ENCODE peak calls at places on chromosomes 12 and 14, in seven cellular contexts. N is PC-3; Y is CD8-positive, alpha-beta memory T cell; B is astrocyte of the cerebellum; E is astrocyte; K is CD4-positive, CD25-positive, alpha-beta regulatory T cell; W is cardiac fibroblast. I is an unnamed sample.

GRCh38 chr12:91382081-91382543 is 199.5 kb upstream of the DCN start:
- DNase-seq in N (peak; percentile 90), Y (peak; percentile 86), B (peak; percentile 66), E (peak; percentile 59), K (peak; percentile 67), W (peak; percentile 83), I (peak; percentile 90)

GRCh38 chr12:32223941-32224340 is 117.3 kb downstream of the BICD1 start:
- DNase-seq in N (no peak), Y (no peak), B (no peak), E (peak; percentile 61), K (no peak), W (no peak), I (no peak)

GRCh38 chr14:33432407-33433023 is 493.8 kb downstream of the NPAS3 start:
- DNase-seq in N (peak; percentile 71), Y (no peak), B (peak; percentile 42), E (peak; percentile 22), K (no peak), W (peak; percentile 61), I (peak; percentile 79)

GRCh38 chr12:111438501-111438900 is 32.8 kb downstream of the SH2B3 start:
- DNase-seq in N (peak; percentile 23), Y (peak; percentile 84), B (no peak), E (peak; percentile 68), K (no peak), W (peak; percentile 61), I (peak; percentile 67)

GRCh38 chr14:77268989-77269595 is 1.9 kb downstream of the NGB start:
- DNase-seq in N (no peak), Y (no peak), B (no peak), E (no peak), K (no peak), W (no peak), I (no peak)

GRCh38 chr12:118603610-118604361 is 227.4 kb downstream of the SUDS3 start:
- DNase-seq in N (no peak), Y (no peak), B (no peak), E (no peak), K (no peak), W (no peak), I (no peak)

GRCh38 chr14:102508774-102509743 is 517 bp downstream of the ANKRD9 start:
- DNase-seq in N (peak; percentile 32), Y (peak; percentile 69), B (no peak), E (no peak), K (peak; percentile 38), W (peak; percentile 70), I (peak; percentile 35)

GRCh38 chr14:52703664-52704063 is 3.3 kb upstream of the PSMC6 start:
- DNase-seq in N (no peak), Y (no peak), B (no peak), E (no peak), K (no peak), W (no peak), I (no peak)

GRCh38 chr14:66395300-66395699 is 90.9 kb upstream of the CCDC196 start:
- DNase-seq in N (peak; percentile 16), Y (no peak), B (no peak), E (no peak), K (no peak), W (no peak), I (no peak)

GRCh38 chr14:89303452-89304435 is 113.3 kb downstream of the FOXN3 start:
- DNase-seq in N (peak; percentile 64), Y (no peak), B (peak; percentile 41), E (peak; percentile 87), K (no peak), W (peak; percentile 90), I (peak; percentile 93)

GRCh38 chr14:22657861-22658260 is 13.7 kb upstream of the OR6J1 start:
- DNase-seq in N (peak; percentile 52), Y (no peak), B (peak; percentile 26), E (peak; percentile 48), K (no peak), W (peak; percentile 83), I (peak; percentile 90)

GRCh38 chr14:80269338-80269935 is 58.1 kb upstream of the DIO2 start:
- DNase-seq in N (peak; percentile 44), Y (no peak), B (no peak), E (peak; percentile 62), K (no peak), W (peak; percentile 71), I (peak; percentile 66)

GRCh38 chr12:23959826-23960225 is 10.4 kb upstream of the SOX5 start:
- DNase-seq in N (no peak), Y (no peak), B (no peak), E (no peak), K (no peak), W (no peak), I (no peak)

GRCh38 chr12:117640511-117640910 is 279.1 kb upstream of the NOS1 start:
- DNase-seq in N (no peak), Y (no peak), B (no peak), E (no peak), K (no peak), W (no peak), I (no peak)

GRCh38 chr12:86389949-86390348 is 133.8 kb upstream of the MGAT4C start:
- DNase-seq in N (peak; percentile 30), Y (no peak), B (peak; percentile 36), E (peak; percentile 59), K (no peak), W (peak; percentile 33), I (peak; percentile 67)

GRCh38 chr12:76762556-76762955 is 1.4 kb upstream of the ZDHHC17 start:
- DNase-seq in N (no peak), Y (no peak), B (no peak), E (no peak), K (no peak), W (no peak), I (no peak)

GRCh38 chr14:99573000-99573330 is 31.0 kb downstream of the CCDC85C start:
- DNase-seq in N (no peak), Y (no peak), B (no peak), E (no peak), K (no peak), W (no peak), I (no peak)

GRCh38 chr12:66117242-66117641 is 13.3 kb downstream of the LLPH start:
- DNase-seq in N (peak; percentile 32), Y (no peak), B (no peak), E (no peak), K (no peak), W (no peak), I (no peak)

DNA sequence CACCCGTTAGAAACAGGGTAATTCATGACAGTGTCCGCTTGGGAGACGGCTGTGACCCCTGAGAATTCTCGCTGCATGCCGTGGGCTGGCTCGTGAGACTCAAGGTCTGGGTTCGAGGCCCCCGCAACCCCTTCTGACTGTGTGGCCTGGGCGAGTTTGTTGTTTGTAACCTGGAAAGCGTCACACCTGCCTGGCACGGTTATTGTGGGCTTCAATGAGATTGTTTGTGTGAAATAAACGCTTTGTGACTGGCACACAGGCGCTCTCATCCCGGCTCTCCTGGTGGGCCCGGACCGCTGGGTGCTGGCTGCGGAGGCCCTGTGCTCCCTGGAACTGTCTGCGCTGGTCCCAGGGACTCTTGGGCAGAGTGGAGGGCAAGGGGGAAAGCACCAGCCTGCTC is 33.9 kb downstream of the MEG3 start:
- DNase-seq in N (no peak), Y (no peak), B (no peak), E (no peak), K (no peak), W (no peak), I (no peak)
- H3K4me3 ChIP-seq in N (no peak overlapping the region), Y (no peak overlapping the region), B (no peak overlapping the region), E (no peak overlapping the region), K (no peak overlapping the region), W (no peak overlapping the region), I (no peak overlapping the region)

DNA sequence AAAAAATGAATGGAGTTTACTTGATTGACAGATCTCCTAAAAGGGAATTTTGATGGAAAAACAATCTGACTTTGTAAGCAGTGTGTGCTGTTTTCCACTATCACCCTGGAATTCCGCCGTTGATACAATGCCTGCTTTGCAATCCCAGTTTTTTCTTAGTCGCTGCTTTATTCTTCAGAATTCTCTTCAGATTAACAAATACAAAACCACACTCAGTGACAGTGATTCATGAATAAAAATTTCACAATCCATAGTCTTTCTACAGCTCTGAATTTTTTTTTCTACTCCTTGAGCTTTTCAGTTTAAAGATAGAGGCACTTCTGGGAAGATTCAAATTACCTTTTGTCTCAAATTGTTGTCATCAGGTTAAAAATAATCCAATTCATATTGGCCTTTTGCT is 44.6 kb upstream of the KITLG start:
- DNase-seq in N (peak; percentile 21), Y (no peak), B (peak; percentile 22), E (peak; percentile 80), K (no peak), W (peak; percentile 79), I (peak; percentile 69)
- H3K4me3 ChIP-seq in N (no peak overlapping the region), Y (no peak overlapping the region), B (no peak overlapping the region), E (no peak overlapping the region), K (no peak overlapping the region), W (no peak overlapping the region), I (no peak overlapping the region)

GRCh38 chr12:65094722-65095121 is 26.4 kb downstream of the WIF1 start:
- DNase-seq in N (no peak), Y (no peak), B (no peak), E (no peak), K (no peak), W (no peak), I (no peak)
- H3K4me3 ChIP-seq in N (no peak overlapping the region), Y (no peak overlapping the region), B (no peak overlapping the region), E (no peak overlapping the region), K (no peak overlapping the region), W (no peak overlapping the region), I (no peak overlapping the region)

GRCh38 chr12:38625306-38625705 is 280.1 kb downstream of the CPNE8 start:
- DNase-seq in N (no peak), Y (no peak), B (no peak), E (no peak), K (no peak), W (no peak), I (no peak)
- H3K4me3 ChIP-seq in N (no peak overlapping the region), Y (no peak overlapping the region), B (no peak overlapping the region), E (no peak overlapping the region), K (no peak overlapping the region), W (no peak overlapping the region), I (no peak overlapping the region)

GRCh38 chr12:27982951-27983350 is 10.4 kb upstream of the PTHLH start:
- DNase-seq in N (peak; percentile 81), Y (no peak), B (no peak), E (peak; percentile 46), K (no peak), W (no peak), I (no peak)
- H3K4me3 ChIP-seq in N (peak overlapping the region; percentile 11), Y (no peak overlapping the region), B (no peak overlapping the region), E (no peak overlapping the region), K (no peak overlapping the region), W (no peak overlapping the region), I (no peak overlapping the region)

GRCh38 chr12:128815779-128816642 is 7.7 kb downstream of the SLC15A4 start:
- DNase-seq in N (no peak), Y (no peak), B (no peak), E (peak; percentile 29), K (no peak), W (no peak), I (no peak)
- H3K4me3 ChIP-seq in N (no peak overlapping the region), Y (no peak overlapping the region), B (no peak overlapping the region), E (no peak overlapping the region), K (no peak overlapping the region), W (no peak overlapping the region), I (no peak overlapping the region)

GRCh38 chr12:108568653-108569154 is 6.3 kb downstream of the ISCU start:
- DNase-seq in N (no peak), Y (peak; percentile 78), B (no peak), E (no peak), K (peak; percentile 45), W (no peak), I (peak; percentile 25)
- H3K4me3 ChIP-seq in N (no peak overlapping the region), Y (peak overlapping the region; percentile 42), B (no peak overlapping the region), E (no peak overlapping the region), K (peak overlapping the region; percentile 65), W (no peak overlapping the region), I (no peak overlapping the region)

GRCh38 chr12:120690083-120690450 is 3.1 kb downstream of the MLEC start:
- DNase-seq in N (no peak), Y (no peak), B (no peak), E (no peak), K (no peak), W (no peak), I (no peak)
- H3K4me3 ChIP-seq in N (no peak overlapping the region), Y (no peak overlapping the region), B (no peak overlapping the region), E (no peak overlapping the region), K (no peak overlapping the region), W (no peak overlapping the region), I (no peak overlapping the region)

GRCh38 chr14:50003213-50004021 is 110.5 kb downstream of the ARF6 start:
- DNase-seq in N (peak; percentile 89), Y (peak; percentile 92), B (no peak), E (peak; percentile 48), K (peak; percentile 70), W (peak; percentile 67), I (peak; percentile 50)
- H3K4me3 ChIP-seq in N (peak overlapping the region; percentile 64), Y (peak overlapping the region; percentile 82), B (peak overlapping the region; percentile 39), E (peak overlapping the region; percentile 47), K (peak overlapping the region; percentile 82), W (peak overlapping the region; percentile 43), I (peak overlapping the region; percentile 57)